ENCODE peak calls at places on chromosomes 11 and 22, in nine cellular contexts. Y is mucosa of descending colon, A is H9, E is stomach, I is breast epithelium, D is transverse colon, H is cardiac muscle cell, O is kidney, V is epithelial cell of proximal tubule. M is an unnamed sample.

GRCh38 chr11:123194308-123195181 is 503 bp downstream of the CLMP start:
- DNase-seq in H (peak), I (no peak), V (no peak), D (no peak), E (no peak), Y (peak), A (peak), O (peak), M (peak)

GRCh38 chr22:22410121-22410520 is 98.4 kb downstream of the ZNF280B start:
- DNase-seq in Y (peak), A (no peak), H (peak), O (peak), V (no peak), D (peak), E (no peak), I (no peak), M (no peak)

GRCh38 chr11:106827687-106828086 is 190.6 kb downstream of the GUCY1A2 start:
- DNase-seq in H (no peak), D (no peak), A (no peak), V (no peak), O (peak), Y (no peak), I (no peak), E (no peak), M (no peak)

GRCh38 chr11:91075032-91075695 is 852.3 kb upstream of the CHORDC1 start:
- DNase-seq in H (no peak), I (no peak), A (no peak), V (no peak), Y (no peak), O (no peak), D (no peak), E (no peak), M (no peak)

GRCh38 chr22:50532353-50532700 is 2.5 kb upstream of the TYMP start:
- DNase-seq in V (no peak), E (no peak), I (no peak), D (peak), Y (no peak), A (no peak), O (no peak), H (no peak), M (peak)

GRCh38 chr11:33701831-33702230 is 1.2 kb upstream of the C11orf91 start:
- DNase-seq in O (no peak), D (no peak), I (no peak), E (peak), A (no peak), H (peak), Y (no peak), V (no peak), M (peak)

GRCh38 chr11:72808415-72808814 is 5.8 kb upstream of the ATG16L2 start:
- DNase-seq in V (no peak), Y (no peak), O (no peak), H (no peak), A (no peak), I (no peak), D (no peak), E (no peak), M (no peak)

GRCh38 chr11:24496728-24497396 is at the start of gene LUZP2:
- DNase-seq in H (peak), O (peak), A (peak), E (no peak), D (no peak), Y (peak), V (no peak), I (no peak), M (peak)

GRCh38 chr11:103464420-103464819 is 355.2 kb downstream of the DYNC2H1 start:
- DNase-seq in H (no peak), D (no peak), Y (no peak), E (no peak), V (no peak), I (no peak), A (no peak), O (no peak), M (no peak)

GRCh38 chr11:12691473-12691872 is 17.3 kb downstream of the TEAD1 start:
- DNase-seq in V (no peak), E (no peak), H (no peak), I (no peak), D (no peak), A (no peak), O (no peak), Y (no peak), M (no peak)

GRCh38 chr11:82811369-82811768 is 77.7 kb upstream of the FAM181B start:
- DNase-seq in V (no peak), A (no peak), Y (no peak), H (no peak), E (no peak), I (no peak), D (no peak), O (no peak), M (no peak)

GRCh38 chr22:40007826-40008710 is 13.3 kb downstream of the FAM83F start:
- DNase-seq in O (peak), H (no peak), D (no peak), A (no peak), V (no peak), Y (no peak), I (no peak), E (no peak), M (no peak)

GRCh38 chr11:65650547-65651338 is 12.0 kb downstream of the RELA start:
- DNase-seq in D (no peak), E (peak), I (peak), O (peak), H (no peak), A (peak), Y (peak), V (no peak), M (no peak)

GRCh38 chr11:109960831-109961230 is 132.4 kb upstream of the ZC3H12C start:
- DNase-seq in H (peak), D (peak), Y (peak), E (no peak), I (no peak), A (no peak), O (peak), V (peak), M (no peak)

GRCh38 chr11:72078477-72078876 is 1.9 kb downstream of the NUMA1 start:
- DNase-seq in Y (no peak), A (no peak), E (no peak), I (no peak), O (no peak), D (no peak), H (no peak), V (no peak), M (no peak)

GRCh38 chr11:122342089-122342749 is 226.2 kb upstream of the BLID start:
- DNase-seq in H (no peak), E (no peak), O (no peak), D (no peak), I (no peak), A (no peak), Y (no peak), V (no peak), M (no peak)

GRCh38 chr11:15920856-15921629 is 435.3 kb downstream of the SOX6 start:
- DNase-seq in V (no peak), I (no peak), H (peak), Y (no peak), E (no peak), D (no peak), A (no peak), O (no peak), M (no peak)

GRCh38 chr11:3382613-3383275 is 3.8 kb upstream of the ZNF195 start:
- DNase-seq in O (no peak), I (no peak), V (no peak), E (no peak), D (peak), Y (peak), A (no peak), H (no peak), M (no peak)

GRCh38 chr11:126253265-126253664 is 15.4 kb downstream of the SRPRA start:
- DNase-seq in Y (no peak), A (no peak), V (no peak), E (no peak), O (no peak), I (no peak), H (no peak), D (no peak), M (no peak)

GRCh38 chr11:57303280-57303989 is 21.3 kb downstream of the TNKS1BP1 start:
- DNase-seq in Y (no peak), V (no peak), I (no peak), O (no peak), E (peak), A (no peak), D (no peak), H (no peak), M (no peak)
- TF ChIP-seq CTCF in Y (no peak), V (no peak), I (no peak), O (no peak), E (no peak), A (peak), D (no peak), H (no peak), M (no peak)

GRCh38 chr22:23752090-23752691 is 1.3 kb upstream of the ZNF70 start:
- DNase-seq in V (no peak), A (no peak), Y (no peak), E (no peak), I (no peak), D (peak), O (no peak), H (no peak), M (no peak)

GRCh38 chr22:23750374-23750743 is 553 bp downstream of the ZNF70 start:
- DNase-seq in Y (no peak), H (no peak), V (no peak), A (no peak), E (no peak), D (no peak), O (no peak), I (no peak), M (no peak)

GRCh38 chr22:23749747-23750373 is 1.1 kb downstream of the ZNF70 start:
- DNase-seq in D (no peak), A (no peak), O (no peak), H (peak), Y (no peak), E (no peak), V (no peak), I (no peak), M (no peak)

GRCh38 chr22:23751441-23751996 is 607 bp upstream of the ZNF70 start:
- DNase-seq in V (no peak), H (no peak), I (no peak), E (no peak), Y (peak), A (peak), D (peak), O (no peak), M (peak)

GRCh38 chr22:23750744-23751440 is at the start of gene ZNF70:
- DNase-seq in Y (peak), E (peak), D (peak), O (peak), V (no peak), I (peak), A (peak), H (peak), M (peak)
- TF ChIP-seq CTCF in Y (no peak), E (no peak), D (peak), O (no peak), V (peak), I (no peak), A (no peak), H (peak), M (no peak)

GRCh38 chr22:38202437-38203089 is 769 bp downstream of the MAFF start:
- DNase-seq in O (peak), Y (peak), E (peak), D (peak), V (no peak), I (peak), H (peak), A (peak), M (peak)
- TF ChIP-seq CTCF in O (peak), Y (no peak), E (no peak), D (peak), V (no peak), I (peak), H (no peak), A (peak), M (no peak)

GRCh38 chr22:46296257-46297150 is at the start of gene GTSE1:
- DNase-seq in V (peak), O (peak), H (peak), E (peak), I (peak), A (peak), D (peak), Y (peak), M (peak)
- TF ChIP-seq CTCF in V (peak), O (peak), H (peak), E (no peak), I (no peak), A (peak), D (peak), Y (peak), M (no peak)

GRCh38 chr11:119095066-119095880 is 6.4 kb downstream of the DPAGT1 start:
- DNase-seq in D (peak), A (peak), H (peak), I (peak), V (peak), O (peak), Y (peak), E (peak), M (peak)
- TF ChIP-seq CTCF in D (peak), A (peak), H (no peak), I (peak), V (no peak), O (no peak), Y (no peak), E (no peak), M (no peak)